ENCODE peak calls at places on chromosome 1, in nine cellular contexts. One of them, this sample, is unnamed.

GRCh38 chr1:1331068-1331965 is at the start of gene TAS1R3:
- DNase-seq in activated effector memory CD4-positive, alpha-beta T cell treated with anti-CD3 and anti-CD28 coated beads, Interleukin-2, amount 50 U/mL, for 16 hours: no peak
- DNase-seq in hippocampal formation: no peak
- DNase-seq in HT-29: no peak
- DNase-seq in transverse colon: peak
- DNase-seq in CD8-positive, alpha-beta T cell: no peak
- DNase-seq in cardiac fibroblast: no peak
- DNase-seq in progenitor cell of endocrine pancreas: no peak
- DNase-seq in mucosa of descending colon: no peak
- DNase-seq in this sample: no peak

GRCh38 chr1:1597275-1597930 is 2.5 kb downstream of the FNDC10 start:
- DNase-seq in activated effector memory CD4-positive, alpha-beta T cell treated with anti-CD3 and anti-CD28 coated beads, Interleukin-2, amount 50 U/mL, for 16 hours: peak
- DNase-seq in hippocampal formation: no peak
- DNase-seq in HT-29: peak
- DNase-seq in transverse colon: no peak
- DNase-seq in CD8-positive, alpha-beta T cell: no peak
- DNase-seq in cardiac fibroblast: no peak
- DNase-seq in progenitor cell of endocrine pancreas: no peak
- DNase-seq in mucosa of descending colon: no peak
- DNase-seq in this sample: no peak

GRCh38 chr1:78549366-78549765 is 58.6 kb downstream of the PTGFR start:
- DNase-seq in activated effector memory CD4-positive, alpha-beta T cell treated with anti-CD3 and anti-CD28 coated beads, Interleukin-2, amount 50 U/mL, for 16 hours: no peak
- DNase-seq in hippocampal formation: no peak
- DNase-seq in HT-29: no peak
- DNase-seq in transverse colon: no peak
- DNase-seq in CD8-positive, alpha-beta T cell: no peak
- DNase-seq in cardiac fibroblast: no peak
- DNase-seq in progenitor cell of endocrine pancreas: no peak
- DNase-seq in mucosa of descending colon: no peak
- DNase-seq in this sample: no peak

GRCh38 chr1:210792703-210793102 is 341.2 kb downstream of the KCNH1 start:
- DNase-seq in activated effector memory CD4-positive, alpha-beta T cell treated with anti-CD3 and anti-CD28 coated beads, Interleukin-2, amount 50 U/mL, for 16 hours: no peak
- DNase-seq in hippocampal formation: no peak
- DNase-seq in HT-29: no peak
- DNase-seq in transverse colon: no peak
- DNase-seq in CD8-positive, alpha-beta T cell: no peak
- DNase-seq in cardiac fibroblast: peak
- DNase-seq in progenitor cell of endocrine pancreas: no peak
- DNase-seq in mucosa of descending colon: no peak
- DNase-seq in this sample: no peak

GRCh38 chr1:234089396-234089795 is 184.9 kb downstream of the SLC35F3 start:
- DNase-seq in activated effector memory CD4-positive, alpha-beta T cell treated with anti-CD3 and anti-CD28 coated beads, Interleukin-2, amount 50 U/mL, for 16 hours: no peak
- DNase-seq in hippocampal formation: no peak
- DNase-seq in HT-29: no peak
- DNase-seq in transverse colon: no peak
- DNase-seq in CD8-positive, alpha-beta T cell: no peak
- DNase-seq in cardiac fibroblast: no peak
- DNase-seq in progenitor cell of endocrine pancreas: no peak
- DNase-seq in mucosa of descending colon: no peak
- DNase-seq in this sample: no peak

GRCh38 chr1:174534789-174535188 is 87.0 kb downstream of the GPR52 start:
- DNase-seq in activated effector memory CD4-positive, alpha-beta T cell treated with anti-CD3 and anti-CD28 coated beads, Interleukin-2, amount 50 U/mL, for 16 hours: no peak
- DNase-seq in hippocampal formation: no peak
- DNase-seq in HT-29: no peak
- DNase-seq in transverse colon: no peak
- DNase-seq in CD8-positive, alpha-beta T cell: no peak
- DNase-seq in cardiac fibroblast: no peak
- DNase-seq in progenitor cell of endocrine pancreas: no peak
- DNase-seq in mucosa of descending colon: no peak
- DNase-seq in this sample: no peak

GRCh38 chr1:213370523-213370922 is 319.5 kb downstream of the RPS6KC1 start:
- DNase-seq in activated effector memory CD4-positive, alpha-beta T cell treated with anti-CD3 and anti-CD28 coated beads, Interleukin-2, amount 50 U/mL, for 16 hours: no peak
- DNase-seq in hippocampal formation: no peak
- DNase-seq in HT-29: no peak
- DNase-seq in transverse colon: no peak
- DNase-seq in CD8-positive, alpha-beta T cell: no peak
- DNase-seq in cardiac fibroblast: no peak
- DNase-seq in progenitor cell of endocrine pancreas: no peak
- DNase-seq in mucosa of descending colon: no peak
- DNase-seq in this sample: no peak

GRCh38 chr1:20381045-20381641 is 90.5 kb downstream of the VWA5B1 start:
- DNase-seq in activated effector memory CD4-positive, alpha-beta T cell treated with anti-CD3 and anti-CD28 coated beads, Interleukin-2, amount 50 U/mL, for 16 hours: no peak
- DNase-seq in hippocampal formation: no peak
- DNase-seq in HT-29: no peak
- DNase-seq in transverse colon: no peak
- DNase-seq in CD8-positive, alpha-beta T cell: no peak
- DNase-seq in cardiac fibroblast: no peak
- DNase-seq in progenitor cell of endocrine pancreas: no peak
- DNase-seq in mucosa of descending colon: no peak
- DNase-seq in this sample: no peak

GRCh38 chr1:28893403-28894102 is 20.8 kb upstream of the EPB41 start:
- DNase-seq in activated effector memory CD4-positive, alpha-beta T cell treated with anti-CD3 and anti-CD28 coated beads, Interleukin-2, amount 50 U/mL, for 16 hours: peak
- DNase-seq in hippocampal formation: no peak
- DNase-seq in HT-29: no peak
- DNase-seq in transverse colon: no peak
- DNase-seq in CD8-positive, alpha-beta T cell: no peak
- DNase-seq in cardiac fibroblast: peak
- DNase-seq in progenitor cell of endocrine pancreas: no peak
- DNase-seq in mucosa of descending colon: no peak
- DNase-seq in this sample: no peak

GRCh38 chr1:201949491-201949890 is 3.1 kb upstream of the LMOD1 start:
- DNase-seq in activated effector memory CD4-positive, alpha-beta T cell treated with anti-CD3 and anti-CD28 coated beads, Interleukin-2, amount 50 U/mL, for 16 hours: no peak
- DNase-seq in hippocampal formation: no peak
- DNase-seq in HT-29: no peak
- DNase-seq in transverse colon: no peak
- DNase-seq in CD8-positive, alpha-beta T cell: no peak
- DNase-seq in cardiac fibroblast: peak
- DNase-seq in progenitor cell of endocrine pancreas: no peak
- DNase-seq in mucosa of descending colon: no peak
- DNase-seq in this sample: no peak

GRCh38 chr1:70171512-70171911 is 33.9 kb downstream of the LRRC40 start:
- DNase-seq in activated effector memory CD4-positive, alpha-beta T cell treated with anti-CD3 and anti-CD28 coated beads, Interleukin-2, amount 50 U/mL, for 16 hours: no peak
- DNase-seq in hippocampal formation: no peak
- DNase-seq in HT-29: no peak
- DNase-seq in transverse colon: no peak
- DNase-seq in CD8-positive, alpha-beta T cell: no peak
- DNase-seq in cardiac fibroblast: no peak
- DNase-seq in progenitor cell of endocrine pancreas: no peak
- DNase-seq in mucosa of descending colon: no peak
- DNase-seq in this sample: no peak